ENCODE peak calls at places on chromosome 19, in nine cellular contexts. J is amniotic stem cell; K is OCI-M1; Z is iPS-NIHi11; W is renal cortical epithelial cell; U is activated CD4-positive, alpha-beta T cell treated with anti-CD3 and anti-CD28 coated beads, Interleukin-2, amount 10 ng/mL, durations not matched to agents 7 days and 5 days; L is astrocyte of the spinal cord; V is stimulated activated CD8-positive, alpha-beta memory T cell treated with anti-CD3 and anti-CD28 coated beads, Interleukin-7, amount 100 ng/mL, for 1 hour; M is CD4-positive, CD25-positive, alpha-beta regulatory T cell. Q is an unnamed sample.

GRCh38 chr19:39329948-39330347 is 5.9 kb downstream of the GMFG start:
- DNase-seq in K (no peak), Z (no peak), M (no peak), J (no peak), V (no peak), L (no peak), W (no peak), U (no peak), Q (no peak)

GRCh38 chr19:6772028-6772865 is at the start of gene VAV1:
- DNase-seq in U (peak), J (no peak), W (no peak), K (peak), Z (peak), V (peak), L (no peak), M (peak), Q (peak)

GRCh38 chr19:18086590-18087138 is at the start of gene IL12RB1:
- DNase-seq in V (no peak), L (no peak), M (peak), J (no peak), K (peak), Z (no peak), W (no peak), U (peak), Q (peak)

GRCh38 chr19:54189020-54189667 is at the start of gene MBOAT7:
- DNase-seq in J (no peak), K (no peak), M (no peak), U (no peak), V (no peak), L (no peak), Z (peak), W (no peak), Q (no peak)

GRCh38 chr19:55594996-55595530 is 4.3 kb downstream of the FIZ1 start:
- DNase-seq in V (no peak), K (no peak), J (no peak), W (no peak), U (no peak), Z (no peak), M (no peak), L (no peak), Q (no peak)

GRCh38 chr19:4909897-4910593 is 744 bp downstream of the UHRF1 start:
- DNase-seq in W (peak), V (peak), L (peak), Z (peak), U (peak), M (peak), J (peak), K (peak), Q (peak)

GRCh38 chr19:14318873-14319272 is 62.4 kb upstream of the ADGRE5 start:
- DNase-seq in U (no peak), W (no peak), L (no peak), J (no peak), V (no peak), Z (peak), M (no peak), K (no peak), Q (no peak)

GRCh38 chr19:17348700-17349099 is 11.3 kb downstream of the GTPBP3 start:
- DNase-seq in W (peak), M (no peak), K (no peak), Z (peak), U (no peak), L (peak), J (no peak), V (no peak), Q (no peak)

GRCh38 chr19:2434267-2434666 is 6.9 kb upstream of the TIMM13 start:
- DNase-seq in Z (no peak), J (no peak), U (no peak), L (no peak), K (no peak), M (no peak), W (no peak), V (no peak), Q (no peak)

GRCh38 chr19:8158411-8159074 is 9.2 kb upstream of the FBN3 start:
- DNase-seq in U (peak), Z (peak), J (peak), W (peak), M (peak), L (peak), V (no peak), K (peak), Q (peak)

GRCh38 chr19:32241957-32242710 is 103.3 kb upstream of the ZNF507 start:
- DNase-seq in M (no peak), U (no peak), W (no peak), Z (no peak), K (no peak), L (no peak), J (no peak), V (no peak), Q (no peak)

GRCh38 chr19:3730457-3730958 is 22.3 kb downstream of the TJP3 start:
- DNase-seq in K (no peak), M (no peak), J (no peak), L (no peak), U (no peak), W (no peak), V (no peak), Z (no peak), Q (no peak)

GRCh38 chr19:53906211-53907192 is 2.6 kb upstream of the CACNG7 start:
- DNase-seq in U (peak), V (peak), K (peak), L (no peak), J (no peak), W (no peak), Z (peak), M (peak), Q (peak)

GRCh38 chr19:3441089-3441985 is 39.0 kb downstream of the SMIM24 start:
- DNase-seq in K (no peak), W (no peak), M (no peak), L (no peak), Z (no peak), V (no peak), J (no peak), U (no peak), Q (no peak)

GRCh38 chr19:2538096-2538757 is 62.3 kb downstream of the GADD45B start:
- DNase-seq in Z (no peak), J (no peak), U (no peak), W (no peak), K (no peak), V (no peak), M (no peak), L (no peak), Q (no peak)

GRCh38 chr19:15118248-15118647 is 11.0 kb downstream of the SYDE1 start:
- DNase-seq in Z (no peak), K (no peak), J (no peak), V (no peak), L (no peak), M (no peak), W (no peak), U (no peak), Q (no peak)

GRCh38 chr19:40662925-40663711 is 27.3 kb downstream of the NUMBL start:
- DNase-seq in U (peak), W (peak), Z (peak), L (peak), M (peak), J (peak), K (peak), V (peak), Q (peak)

GRCh38 chr19:13718733-13719132 is 45.6 kb upstream of the MRI1 start:
- DNase-seq in L (peak), V (no peak), U (no peak), J (peak), K (peak), Z (peak), W (peak), M (no peak), Q (no peak)

GRCh38 chr19:14514215-14514871 is 3.9 kb downstream of the DNAJB1 start:
- DNase-seq in L (no peak), W (no peak), U (no peak), J (no peak), K (no peak), V (no peak), Z (no peak), M (no peak), Q (no peak)

GRCh38 chr19:6047741-6048231 is 62.5 kb downstream of the RFX2 start:
- DNase-seq in L (peak), M (no peak), W (peak), J (peak), V (no peak), U (no peak), Z (peak), K (peak), Q (no peak)

GRCh38 chr19:43623889-43624670 is 4.7 kb upstream of the ZNF428 start:
- DNase-seq in Z (peak), K (no peak), V (no peak), M (no peak), U (no peak), W (no peak), J (no peak), L (no peak), Q (no peak)

GRCh38 chr19:4414144-4414799 is 11.8 kb downstream of the CHAF1A start:
- DNase-seq in M (no peak), L (peak), Z (no peak), K (no peak), U (no peak), J (no peak), V (no peak), W (peak), Q (no peak)

GRCh38 chr19:46287585-46287984 is 9.3 kb upstream of the HIF3A start:
- DNase-seq in Z (no peak), V (no peak), K (no peak), L (no peak), U (no peak), J (no peak), M (no peak), W (no peak), Q (no peak)

GRCh38 chr19:45600340-45600885 is 1.6 kb downstream of the GPR4 start:
- DNase-seq in U (no peak), J (no peak), M (no peak), K (no peak), L (no peak), W (no peak), V (no peak), Z (no peak), Q (no peak)

GRCh38 chr19:41307090-41307875 is 2.7 kb upstream of the CCDC97 start:
- DNase-seq in L (no peak), Z (no peak), K (peak), W (no peak), U (peak), M (peak), V (no peak), J (no peak), Q (no peak)

GRCh38 chr19:31110331-31110730 is 238.9 kb downstream of the TSHZ3 start:
- DNase-seq in U (no peak), K (peak), Z (peak), V (no peak), L (peak), J (peak), M (no peak), W (peak), Q (no peak)

GRCh38 chr19:36182612-36183454 is 30.6 kb upstream of the COX7A1 start:
- DNase-seq in L (peak), W (no peak), V (no peak), Z (no peak), M (no peak), K (no peak), U (no peak), J (no peak), Q (no peak)

GRCh38 chr19:23788415-23788814 is 29.7 kb upstream of the ZNF681 start:
- DNase-seq in K (no peak), U (no peak), M (no peak), V (no peak), J (no peak), Z (no peak), W (no peak), L (no peak), Q (no peak)

GRCh38 chr19:18529782-18530181 is 7.9 kb upstream of the ELL start:
- DNase-seq in U (no peak), M (no peak), V (no peak), W (no peak), L (no peak), J (no peak), Z (no peak), K (no peak), Q (no peak)

GRCh38 chr19:55459950-55460657 is 1.3 kb downstream of the ISOC2 start:
- DNase-seq in V (no peak), M (no peak), U (no peak), K (peak), W (no peak), L (no peak), Z (no peak), J (no peak), Q (no peak)

GRCh38 chr19:38173324-38174041 is 50.5 kb downstream of the DPF1 start:
- DNase-seq in U (no peak), W (no peak), K (no peak), J (no peak), L (peak), V (no peak), M (no peak), Z (no peak), Q (no peak)